ENCODE peak calls at places on chromosomes 1 and 21, in eight cellular contexts. P, U, H, D, F, K, V and E are unnamed samples.
A peak's percentile ranks its signal among the peaks of the same experiment; 100 is the strongest.

GRCh38 chr21:14617040-14617393 is 70.9 kb upstream of the SAMSN1 start:
- DNase-seq in P (no peak), U (no peak), H (no peak), D (no peak), F (no peak), K (no peak), V (no peak), E (no peak)

GRCh38 chr1:233859446-233859845 is 45.0 kb upstream of the SLC35F3 start:
- DNase-seq in P (no peak), U (peak; percentile 20), H (no peak), D (no peak), F (no peak), K (no peak), V (no peak), E (no peak)

GRCh38 chr21:41133896-41134522 is 34.0 kb upstream of the BACE2 start:
- DNase-seq in P (no peak), U (peak; percentile 51), H (peak; percentile 45), D (peak; percentile 23), F (no peak), K (peak; percentile 65), V (no peak), E (no peak)

GRCh38 chr1:72284398-72285073 is 2.2 kb upstream of the NEGR1 start:
- DNase-seq in P (no peak), U (peak; percentile 56), H (peak; percentile 36), D (peak; percentile 72), F (no peak), K (no peak), V (no peak), E (peak; percentile 13)

GRCh38 chr21:29190920-29191319 is 60.5 kb downstream of the MAP3K7CL start:
- DNase-seq in P (no peak), U (no peak), H (no peak), D (no peak), F (no peak), K (no peak), V (no peak), E (no peak)

GRCh38 chr1:84890581-84890980 is 2.4 kb downstream of the LPAR3 start:
- DNase-seq in P (no peak), U (no peak), H (no peak), D (no peak), F (no peak), K (no peak), V (no peak), E (no peak)

GRCh38 chr1:28577052-28577678 is 14.9 kb upstream of the RAB42 start:
- DNase-seq in P (no peak), U (no peak), H (no peak), D (no peak), F (no peak), K (peak; percentile 31), V (no peak), E (no peak)

GRCh38 chr1:3581296-3581695 is 30.0 kb downstream of the MEGF6 start:
- DNase-seq in P (no peak), U (no peak), H (no peak), D (no peak), F (no peak), K (no peak), V (no peak), E (no peak)

GRCh38 chr21:44441041-44441400 is 14.3 kb upstream of the LRRC3 start:
- DNase-seq in P (no peak), U (no peak), H (no peak), D (no peak), F (peak; percentile 14), K (no peak), V (no peak), E (no peak)

GRCh38 chr1:36864182-36865079 is 169.9 kb downstream of the GRIK3 start:
- DNase-seq in P (no peak), U (no peak), H (no peak), D (no peak), F (no peak), K (peak; percentile 76), V (no peak), E (no peak)

GRCh38 chr1:81109038-81109437 is 691.7 kb upstream of the ADGRL2 start:
- DNase-seq in P (no peak), U (no peak), H (no peak), D (no peak), F (no peak), K (no peak), V (no peak), E (no peak)

DNA sequence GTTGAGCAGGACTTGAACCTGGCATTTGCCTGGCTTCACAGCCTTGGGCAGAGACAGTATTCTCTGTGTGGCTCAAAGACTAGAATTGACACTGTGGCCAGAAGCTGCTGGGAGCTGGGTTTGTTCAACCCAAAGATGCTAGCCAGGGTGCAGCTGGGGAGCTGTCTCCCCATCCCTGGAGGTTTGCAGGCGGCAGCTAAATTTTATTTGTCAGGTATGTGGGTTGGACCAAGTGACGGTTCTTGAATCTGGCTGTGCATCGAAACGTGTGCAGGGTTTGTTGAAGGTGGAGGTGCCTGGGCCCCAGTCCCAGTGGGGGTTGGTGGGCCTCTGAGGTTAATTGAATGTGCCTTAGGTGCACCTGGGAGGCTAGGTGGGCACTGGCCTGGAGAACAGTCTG is 11.8 kb downstream of the WNT4 start:
- DNase-seq in P (peak; percentile 24), U (no peak), H (no peak), D (no peak), F (no peak), K (no peak), V (no peak), E (no peak)
- TF ChIP-seq CTCF in P (no peak), U (no peak), H (no peak), D (no peak), F (no peak), K (no peak), V (no peak), E (no peak)

GRCh38 chr1:109482796-109483638 is 688 bp upstream of the ATXN7L2 start:
- DNase-seq in P (no peak), U (peak; percentile 55), H (no peak), D (no peak), F (no peak), K (peak; percentile 76), V (peak; percentile 21), E (peak; percentile 52)
- TF ChIP-seq CTCF in P (no peak), U (peak; percentile 5), H (no peak), D (peak; percentile 6), F (no peak), K (no peak), V (peak; percentile 14), E (no peak)

GRCh38 chr1:11334261-11334804 is 61.3 kb downstream of the UBIAD1 start:
- DNase-seq in P (no peak), U (no peak), H (no peak), D (no peak), F (no peak), K (no peak), V (no peak), E (no peak)
- TF ChIP-seq CTCF in P (no peak), U (no peak), H (no peak), D (no peak), F (no peak), K (no peak), V (no peak), E (no peak)

GRCh38 chr21:45596704-45597318 is 46.7 kb upstream of the PCBP3 start:
- DNase-seq in P (peak; percentile 95), U (peak; percentile 83), H (peak; percentile 73), D (no peak), F (no peak), K (peak; percentile 88), V (peak; percentile 84), E (peak; percentile 74)
- TF ChIP-seq CTCF in P (peak; percentile 86), U (peak; percentile 79), H (peak; percentile 80), D (peak; percentile 88), F (peak; percentile 66), K (peak; percentile 99), V (peak; percentile 87), E (no peak)

DNA sequence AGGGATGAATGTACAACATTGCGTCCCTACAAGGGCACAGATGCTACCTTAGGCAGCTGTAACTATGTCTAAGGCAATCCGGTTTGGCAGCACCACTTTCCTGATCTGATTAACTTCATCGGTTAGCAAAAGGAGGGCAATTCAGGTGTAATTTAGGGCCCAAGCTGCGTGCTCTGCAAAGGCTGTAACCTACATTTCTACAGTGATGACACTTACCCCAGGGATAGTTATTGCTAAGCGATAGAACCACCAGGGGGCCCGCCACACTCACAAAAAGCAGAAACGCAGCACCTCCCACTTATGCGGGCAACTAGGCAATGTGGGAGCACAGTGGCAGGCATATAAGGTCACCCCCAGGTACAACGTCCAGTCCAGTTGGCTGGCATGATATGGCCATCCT is 113.5 kb downstream of the GDAP2 start:
- DNase-seq in P (no peak), U (no peak), H (no peak), D (no peak), F (no peak), K (peak; percentile 36), V (no peak), E (no peak)
- TF ChIP-seq CTCF in P (no peak), U (no peak), H (no peak), D (no peak), F (no peak), K (peak; percentile 66), V (no peak), E (no peak)

GRCh38 chr1:38612956-38613355 is 246.6 kb downstream of the RRAGC start:
- DNase-seq in P (no peak), U (no peak), H (no peak), D (no peak), F (no peak), K (no peak), V (no peak), E (no peak)

GRCh38 chr1:38613996-38614395 is 245.6 kb downstream of the RRAGC start:
- DNase-seq in P (no peak), U (no peak), H (no peak), D (no peak), F (no peak), K (no peak), V (no peak), E (no peak)

GRCh38 chr1:38616846-38617245 is 242.7 kb downstream of the RRAGC start:
- DNase-seq in P (no peak), U (no peak), H (no peak), D (no peak), F (no peak), K (no peak), V (no peak), E (no peak)

GRCh38 chr1:38614861-38615260 is 244.7 kb downstream of the RRAGC start:
- DNase-seq in P (no peak), U (no peak), H (no peak), D (no peak), F (no peak), K (no peak), V (no peak), E (no peak)

GRCh38 chr1:38615680-38616079 is 243.9 kb downstream of the RRAGC start:
- DNase-seq in P (no peak), U (no peak), H (no peak), D (no peak), F (no peak), K (no peak), V (no peak), E (no peak)
- TF ChIP-seq CTCF in P (no peak), U (no peak), H (no peak), D (no peak), F (no peak), K (peak; percentile 39), V (no peak), E (no peak)

GRCh38 chr1:189220750-189221149 is 1256.9 kb downstream of the BRINP3 start:
- DNase-seq in P (no peak), U (no peak), H (no peak), D (no peak), F (no peak), K (no peak), V (no peak), E (no peak)
- TF ChIP-seq CTCF in P (no peak), U (peak; percentile 15), H (no peak), D (peak; percentile 38), F (no peak), K (no peak), V (no peak), E (no peak)